ENCODE peak calls at places on chromosomes 6 and 20, in ten cellular contexts. H is PC-9; T is A549; J is fibroblast of lung; G is mammary epithelial cell; R is MM.1S; C is kidney; F is CD8-positive, alpha-beta T cell; N is ovary; Y is heart left ventricle. L is an unnamed sample. For H3K9me3, the result is how much of the 10 kb centered on the place peaks cover.

GRCh38 chr6:33926451-33926850 is 122.6 kb upstream of the MLN start:
- DNase-seq in N (no peak), R (peak), H (no peak), J (peak), Y (no peak), C (no peak), G (peak), F (no peak), T (peak), L (peak)

GRCh38 chr6:105192707-105193465 is 13.1 kb upstream of the POPDC3 start:
- DNase-seq in C (no peak), Y (no peak), J (peak), F (no peak), N (no peak), R (no peak), H (no peak), T (no peak), G (peak), L (no peak)

GRCh38 chr6:7146079-7146828 is 38.5 kb downstream of the RREB1 start:
- DNase-seq in Y (peak), R (peak), C (peak), T (no peak), J (peak), F (no peak), G (peak), H (peak), N (peak), L (peak)

GRCh38 chr20:47568019-47568418 is 66.3 kb downstream of the NCOA3 start:
- DNase-seq in Y (peak), T (peak), C (no peak), R (no peak), H (peak), F (no peak), J (peak), N (no peak), G (peak), L (no peak)

GRCh38 chr6:68679399-68679798 is 44.3 kb downstream of the ADGRB3 start:
- DNase-seq in R (no peak), J (peak), T (no peak), H (no peak), C (no peak), F (no peak), G (no peak), Y (no peak), N (no peak), L (no peak)

GRCh38 chr20:49993301-49993751 is 10.5 kb downstream of the SNAI1 start:
- DNase-seq in G (no peak), Y (no peak), R (no peak), F (no peak), N (no peak), T (no peak), J (no peak), C (no peak), H (no peak), L (no peak)

GRCh38 chr6:31070711-31071197 is 41.6 kb downstream of the C6orf15 start:
- DNase-seq in H (peak), T (peak), C (no peak), Y (peak), G (peak), F (no peak), J (peak), R (no peak), N (peak), L (peak)

GRCh38 chr6:135600086-135600702 is 102.7 kb upstream of the AHI1 start:
- DNase-seq in H (peak), G (no peak), F (no peak), T (no peak), N (no peak), R (no peak), J (no peak), C (no peak), Y (no peak), L (no peak)

GRCh38 chr6:51868591-51869355 is 218.6 kb downstream of the PKHD1 start:
- DNase-seq in C (no peak), T (no peak), F (no peak), N (no peak), H (no peak), G (no peak), J (no peak), Y (no peak), R (no peak), L (no peak)

GRCh38 chr20:22245139-22245538 is 339.2 kb downstream of the FOXA2 start:
- DNase-seq in G (no peak), R (no peak), T (no peak), J (no peak), H (no peak), N (no peak), F (no peak), Y (no peak), C (no peak), L (no peak)

GRCh38 chr20:22243063-22243462 is 341.3 kb downstream of the FOXA2 start:
- DNase-seq in N (no peak), H (no peak), J (no peak), C (no peak), T (no peak), F (no peak), R (no peak), Y (no peak), G (no peak), L (no peak)

GRCh38 chr20:22248052-22248667 is 336.2 kb downstream of the FOXA2 start:
- DNase-seq in C (no peak), J (no peak), H (no peak), F (no peak), N (no peak), Y (no peak), G (no peak), T (peak), R (no peak), L (peak)
- TF ChIP-seq CTCF in C (peak), J (no peak), H (peak), F (no peak), N (no peak), Y (peak), G (peak), T (peak), R (peak), L (peak)

GRCh38 chr6:131009790-131010189 is 53.3 kb downstream of the EPB41L2 start:
- DNase-seq in R (no peak), J (no peak), G (no peak), F (no peak), H (no peak), T (no peak), N (no peak), C (no peak), Y (no peak), L (no peak)
- H3K9me3 ChIP-seq in R (under half), J (under half), G (under half), F (under half), H (under half), T (under half), N (under half), C (under half), Y (under half), L (under half)

GRCh38 chr6:170583736-170584180 is 679 bp downstream of the PDCD2 start:
- DNase-seq in H (no peak), G (no peak), N (no peak), Y (no peak), C (no peak), R (peak), T (no peak), F (no peak), J (no peak), L (no peak)
- TF ChIP-seq CTCF in H (peak), G (no peak), N (no peak), Y (no peak), C (no peak), R (no peak), T (no peak), F (no peak), J (no peak), L (no peak)

DNA sequence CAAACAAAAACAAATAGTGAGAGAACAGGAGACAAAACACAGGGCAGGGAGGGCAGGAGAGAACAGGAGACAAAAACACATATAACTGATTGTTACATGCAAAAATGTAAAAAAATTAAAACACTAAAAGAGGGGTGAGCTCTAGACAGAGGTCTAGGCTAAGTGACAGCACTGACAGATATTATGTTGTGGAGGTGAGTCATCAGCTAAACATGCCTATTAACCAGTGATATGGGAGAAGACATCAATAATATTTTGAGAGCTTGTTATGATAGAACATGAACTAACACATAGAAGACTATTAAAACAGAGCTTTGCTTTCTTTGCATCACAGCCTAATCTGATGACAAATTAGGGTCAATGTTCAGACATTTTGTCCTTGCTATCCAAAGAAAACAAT is 972.7 kb downstream of the PRIM2 start:
- DNase-seq in J (no peak), T (no peak), N (no peak), H (no peak), F (no peak), R (no peak), G (peak), C (no peak), Y (no peak), L (no peak)
- H3K9me3 ChIP-seq in J (under half), T (under half), N (under half), H (under half), F (under half), R (under half), G (under half), C (under half), Y (under half), L (under half)

L was measured in Caco-2.